ENCODE peak calls at places on chromosomes 16 and 17, in five cellular contexts. Q is HL-60, L is tibial nerve, H is foreskin fibroblast, X is fibroblast of the aortic adventitia. M is an unnamed sample.

GRCh38 chr16:31177136-31177535 is 2.8 kb upstream of the FUS start:
- DNase-seq in Q (peak; percentile 65), L (no peak), H (peak; percentile 55), X (no peak), M (no peak)

GRCh38 chr17:82912571-82913089 is 72.8 kb upstream of the ZNF750 start:
- DNase-seq in Q (no peak), L (no peak), H (no peak), X (no peak), M (no peak)

GRCh38 chr17:33667052-33667509 is 374.0 kb upstream of the ASIC2 start:
- DNase-seq in Q (no peak), L (no peak), H (no peak), X (no peak), M (no peak)

GRCh38 chr16:24536671-24537070 is 2.7 kb upstream of the RBBP6 start:
- DNase-seq in Q (no peak), L (no peak), H (no peak), X (no peak), M (no peak)

GRCh38 chr17:42521666-42522262 is 14.3 kb upstream of the NAGLU start:
- DNase-seq in Q (no peak), L (no peak), H (peak; percentile 47), X (peak; percentile 69), M (no peak)

GRCh38 chr16:85326794-85327181 is 214.5 kb upstream of the CIBAR2 start:
- DNase-seq in Q (no peak), L (no peak), H (no peak), X (no peak), M (no peak)

GRCh38 chr16:27642753-27643152 is 92.8 kb downstream of the KATNIP start:
- DNase-seq in Q (no peak), L (no peak), H (peak; percentile 37), X (peak; percentile 39), M (no peak)

GRCh38 chr16:66146689-66147330 is 219.7 kb upstream of the CDH5 start:
- DNase-seq in Q (no peak), L (no peak), H (no peak), X (no peak), M (no peak)

GRCh38 chr17:44314869-44315661 is 6.7 kb downstream of the RUNDC3A start:
- DNase-seq in Q (no peak), L (no peak), H (peak; percentile 69), X (no peak), M (no peak)

GRCh38 chr16:28010671-28011070 is 52.8 kb downstream of the GSG1L start:
- DNase-seq in Q (peak; percentile 1), L (no peak), H (peak; percentile 5), X (peak; percentile 8), M (no peak)

GRCh38 chr17:57264250-57264649 is 7.9 kb downstream of the MSI2 start:
- DNase-seq in Q (no peak), L (no peak), H (no peak), X (no peak), M (no peak)

GRCh38 chr16:47712276-47713224 is 251.4 kb downstream of the PHKB start:
- DNase-seq in Q (no peak), L (no peak), H (no peak), X (no peak), M (no peak)

GRCh38 chr16:23863511-23864422 is 28.0 kb downstream of the PRKCB start:
- DNase-seq in Q (peak; percentile 65), L (no peak), H (no peak), X (no peak), M (no peak)

GRCh38 chr16:3092501-3092991 is 6.5 kb downstream of the ZSCAN10 start:
- DNase-seq in Q (no peak), L (no peak), H (no peak), X (no peak), M (no peak)

GRCh38 chr17:72516772-72517399 is 396.1 kb downstream of the SOX9 start:
- DNase-seq in Q (peak; percentile 13), L (peak; percentile 34), H (no peak), X (peak; percentile 16), M (peak; percentile 21)

GRCh38 chr16:29303520-29303919 is 103.0 kb downstream of the NPIPB11 start:
- DNase-seq in Q (no peak), L (no peak), H (no peak), X (no peak), M (no peak)

GRCh38 chr17:35731932-35732805 is 730 bp downstream of the RASL10B start:
- DNase-seq in Q (no peak), L (no peak), H (peak; percentile 37), X (no peak), M (no peak)

GRCh38 chr16:73062640-73063283 is 14.8 kb upstream of the ZFHX3 start:
- DNase-seq in Q (no peak), L (no peak), H (peak; percentile 32), X (no peak), M (no peak)

GRCh38 chr17:28228986-28229729 is 89.8 kb upstream of the TMEM97 start:
- DNase-seq in Q (no peak), L (no peak), H (no peak), X (no peak), M (no peak)

GRCh38 chr16:27547134-27547533 is 2.6 kb downstream of the GTF3C1 start:
- DNase-seq in Q (no peak), L (no peak), H (peak; percentile 86), X (peak; percentile 66), M (peak; percentile 25)

GRCh38 chr16:31411024-31411845 is 16.9 kb downstream of the COX6A2 start:
- DNase-seq in Q (no peak), L (no peak), H (no peak), X (no peak), M (no peak)

DNA sequence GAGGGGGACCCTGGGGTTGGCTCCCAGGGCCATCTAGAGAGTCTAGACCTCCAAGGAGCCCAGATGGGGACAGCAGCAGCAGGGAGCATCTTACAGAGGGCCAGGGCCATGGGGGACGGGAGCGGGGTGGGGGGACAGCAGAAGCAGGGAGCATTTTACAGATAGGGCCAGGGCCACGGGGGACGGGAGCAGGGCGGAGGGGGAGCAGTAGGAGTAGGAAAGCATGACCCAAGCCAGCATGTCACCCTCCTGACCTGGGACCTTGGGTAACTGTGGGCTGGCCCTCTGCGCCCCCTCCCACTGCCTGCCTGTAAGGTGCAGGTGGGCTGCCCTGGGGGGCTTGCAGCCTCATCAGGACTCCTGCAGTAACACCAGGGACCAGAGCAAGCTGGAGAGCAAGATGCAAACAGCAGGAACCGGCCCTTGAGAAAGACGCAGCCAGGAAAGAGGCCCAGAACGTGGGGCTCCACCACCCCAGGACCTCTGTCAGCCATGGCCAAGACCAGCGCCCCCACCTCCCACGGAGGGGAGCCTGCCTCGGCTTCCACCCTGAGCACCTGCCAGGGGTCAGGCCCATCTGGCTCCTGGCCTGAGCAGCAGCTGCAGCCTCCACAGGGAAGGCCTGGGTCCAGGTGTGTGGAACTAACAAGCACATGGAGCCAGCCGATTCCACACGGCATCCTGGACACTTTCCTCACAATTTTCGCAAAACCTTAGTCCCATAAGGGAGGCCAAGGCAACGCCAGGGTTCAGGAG is 2.4 kb downstream of the ZNF598 start:
- DNase-seq in Q (no peak), L (no peak), H (no peak), X (no peak), M (no peak)
- H3K4me3 ChIP-seq in Q (peak overlapping the region; percentile 63), L (no peak overlapping the region), H (peak overlapping the region; percentile 79), X (peak overlapping the region; percentile 81), M (peak overlapping the region; percentile 73)

DNA sequence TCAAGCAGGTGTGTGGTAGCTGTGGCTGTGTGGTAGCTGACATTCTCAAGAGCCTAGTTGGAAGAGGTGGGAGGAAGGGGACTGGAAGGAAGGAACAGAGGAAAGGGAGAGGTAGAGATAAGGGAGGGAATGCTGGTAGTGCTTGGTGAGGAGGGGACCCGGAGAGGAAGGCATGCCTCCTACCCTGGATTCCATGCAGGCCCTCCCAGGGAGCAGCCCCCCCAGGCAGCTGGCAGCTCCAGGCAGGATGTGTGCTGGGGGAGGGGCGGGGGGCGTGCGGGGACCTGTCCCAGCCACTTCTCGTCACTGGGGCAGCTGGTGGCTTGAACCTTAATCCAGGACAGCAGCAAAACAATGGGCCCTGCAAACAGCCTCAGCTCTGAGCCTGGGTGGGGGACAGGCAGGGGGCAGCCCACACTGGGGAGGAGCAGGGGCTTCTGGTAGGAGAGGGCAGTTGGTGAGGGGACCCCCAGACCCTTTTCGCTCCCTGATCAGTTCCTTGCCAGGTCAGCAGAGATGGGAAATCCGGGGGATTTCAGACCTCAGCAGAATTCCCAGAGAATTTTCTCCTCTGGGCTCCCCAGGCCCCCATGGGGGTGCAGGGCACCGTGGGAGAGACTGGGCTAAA is 27.1 kb downstream of the ARHGAP23 start:
- DNase-seq in Q (no peak), L (no peak), H (no peak), X (no peak), M (no peak)
- H3K4me3 ChIP-seq in Q (no peak overlapping the region), L (peak overlapping the region; percentile 55), H (peak overlapping the region; percentile 57), X (peak overlapping the region; percentile 81), M (peak overlapping the region; percentile 60)

DNA sequence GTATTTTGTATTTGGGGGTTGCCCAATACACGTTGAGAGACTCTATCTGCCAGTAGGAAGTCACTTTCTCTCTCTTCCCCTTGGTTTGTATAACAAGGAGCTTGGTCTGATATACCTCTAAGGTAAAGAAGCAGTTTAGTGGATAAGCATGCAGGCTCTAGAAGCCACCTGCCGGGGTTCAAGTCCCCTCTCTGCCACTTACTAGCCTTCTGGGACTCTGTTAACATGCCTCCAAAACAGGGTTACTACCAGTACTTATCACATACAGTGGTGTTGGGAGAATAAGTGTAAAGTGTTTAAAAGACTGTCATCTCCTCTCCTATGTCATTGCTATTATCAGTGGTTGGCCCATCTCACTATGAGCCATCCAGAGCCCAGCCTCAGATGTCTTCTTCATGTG is 156.1 kb upstream of the HS3ST3A1 start:
- DNase-seq in Q (no peak), L (no peak), H (no peak), X (no peak), M (no peak)
- H3K4me3 ChIP-seq in Q (no peak overlapping the region), L (no peak overlapping the region), H (no peak overlapping the region), X (no peak overlapping the region), M (no peak overlapping the region)

GRCh38 chr16:49484454-49484853 is 110.8 kb downstream of the C16orf78 start:
- DNase-seq in Q (no peak), L (peak; percentile 63), H (peak; percentile 9), X (peak; percentile 1), M (no peak)
- H3K4me3 ChIP-seq in Q (no peak overlapping the region), L (peak overlapping the region; percentile 39), H (no peak overlapping the region), X (no peak overlapping the region), M (no peak overlapping the region)

GRCh38 chr17:50868594-50868993 is 2.4 kb upstream of the TOB1 start:
- DNase-seq in Q (no peak), L (no peak), H (no peak), X (no peak), M (no peak)
- H3K4me3 ChIP-seq in Q (no peak overlapping the region), L (peak overlapping the region; percentile 98), H (peak overlapping the region; percentile 67), X (no peak overlapping the region), M (no peak overlapping the region)

GRCh38 chr17:61584866-61585265 is 6.2 kb downstream of the NACA2 start:
- DNase-seq in Q (no peak), L (no peak), H (no peak), X (no peak), M (no peak)
- H3K4me3 ChIP-seq in Q (no peak overlapping the region), L (no peak overlapping the region), H (no peak overlapping the region), X (no peak overlapping the region), M (no peak overlapping the region)

GRCh38 chr17:26962255-26963162 is 331.4 kb upstream of the WSB1 start:
- DNase-seq in Q (no peak), L (no peak), H (no peak), X (no peak), M (no peak)
- H3K4me3 ChIP-seq in Q (no peak overlapping the region), L (no peak overlapping the region), H (no peak overlapping the region), X (no peak overlapping the region), M (peak overlapping the region; percentile 20)

M was measured in skeletal muscle cell.